ENCODE peak calls at places on chromosome 10, in nine cellular contexts. C is hepatocyte; R is heart right ventricle; I is heart left ventricle; E is left lung; K is tibial nerve; N is CD8-positive, alpha-beta T cell; G is GM23338; W is cardiac muscle cell. H is an unnamed sample.

GRCh38 chr10:10327934-10328333 is 689.7 kb upstream of the CELF2 start:
- DNase-seq in N (no peak), C (no peak), R (no peak), E (no peak), K (no peak), I (no peak), G (no peak), W (no peak), H (no peak)

GRCh38 chr10:14566498-14566897 is 208.2 kb downstream of the FAM107B start:
- DNase-seq in R (no peak), C (no peak), I (no peak), N (no peak), E (no peak), K (no peak), W (no peak), G (no peak), H (no peak)

GRCh38 chr10:4034907-4035581 is 250.0 kb upstream of the KLF6 start:
- DNase-seq in E (no peak), G (no peak), I (no peak), K (no peak), N (no peak), W (no peak), C (peak), R (no peak), H (no peak)

GRCh38 chr10:18368681-18369080 is 228.5 kb downstream of the CACNB2 start:
- DNase-seq in E (no peak), C (peak), N (no peak), R (no peak), K (no peak), W (no peak), G (no peak), I (no peak), H (no peak)

GRCh38 chr10:28644647-28645046 is 32.7 kb upstream of the BAMBI start:
- DNase-seq in G (no peak), R (no peak), N (no peak), E (no peak), I (no peak), K (no peak), C (no peak), W (no peak), H (no peak)

GRCh38 chr10:580796-581195 is 108.7 kb downstream of the DIP2C start:
- DNase-seq in G (no peak), C (no peak), E (no peak), N (no peak), I (no peak), K (no peak), W (no peak), R (no peak), H (no peak)

GRCh38 chr10:3150961-3151360 is 21.6 kb downstream of the PITRM1 start:
- DNase-seq in I (no peak), R (no peak), G (no peak), K (no peak), W (no peak), C (no peak), N (no peak), E (no peak), H (no peak)

GRCh38 chr10:89332718-89333281 is 5.0 kb downstream of the IFIT3 start:
- DNase-seq in E (no peak), I (no peak), G (no peak), R (no peak), N (peak), C (no peak), W (no peak), K (no peak), H (no peak)

GRCh38 chr10:122301055-122301810 is 30.1 kb downstream of the BTBD16 start:
- DNase-seq in E (no peak), I (no peak), C (peak), N (no peak), G (no peak), K (no peak), R (no peak), W (no peak), H (no peak)

GRCh38 chr10:3476186-3476585 is 303.6 kb upstream of the PITRM1 start:
- DNase-seq in W (no peak), N (no peak), G (no peak), R (no peak), E (no peak), C (no peak), I (no peak), K (no peak), H (no peak)

GRCh38 chr10:11341253-11341652 is 270.2 kb downstream of the USP6NL start:
- DNase-seq in N (no peak), R (no peak), C (peak), E (no peak), I (no peak), K (no peak), G (no peak), W (no peak), H (no peak)

GRCh38 chr10:101774589-101775272 is 1.2 kb downstream of the FGF8 start:
- DNase-seq in I (no peak), E (no peak), W (no peak), R (no peak), C (no peak), K (no peak), G (peak), N (no peak), H (no peak)

GRCh38 chr10:67783576-67784294 is 54.3 kb downstream of the DNAJC12 start:
- DNase-seq in G (no peak), C (no peak), I (no peak), W (no peak), R (no peak), E (no peak), K (no peak), N (no peak), H (no peak)

GRCh38 chr10:131655101-131655849 is 245.5 kb upstream of the PPP2R2D start:
- DNase-seq in R (no peak), C (peak), K (no peak), N (no peak), I (no peak), G (no peak), E (no peak), W (peak), H (no peak)

GRCh38 chr10:106571216-106571954 is 593.1 kb downstream of the SORCS1 start:
- DNase-seq in W (peak), K (no peak), R (no peak), N (no peak), E (no peak), G (peak), I (no peak), C (peak), H (no peak)

GRCh38 chr10:72875250-72876055 is 18.1 kb upstream of the OIT3 start:
- DNase-seq in N (no peak), W (peak), K (no peak), C (peak), I (no peak), R (no peak), G (peak), E (no peak), H (no peak)

GRCh38 chr10:97011397-97011796 is 174.4 kb downstream of the SLIT1 start:
- DNase-seq in R (no peak), W (no peak), I (no peak), K (no peak), E (no peak), G (no peak), C (no peak), N (no peak), H (no peak)

GRCh38 chr10:122140941-122141623 is 130.0 kb upstream of the BTBD16 start:
- DNase-seq in K (peak), I (peak), G (no peak), W (no peak), R (peak), C (peak), N (no peak), E (peak), H (peak)

GRCh38 chr10:113499066-113499465 is 53.8 kb upstream of the HABP2 start:
- DNase-seq in I (no peak), C (no peak), K (no peak), E (peak), N (no peak), W (no peak), G (no peak), R (no peak), H (no peak)

GRCh38 chr10:96090463-96090800 is 39.7 kb upstream of the ZNF518A start:
- DNase-seq in C (no peak), G (no peak), I (no peak), E (no peak), W (no peak), R (peak), N (no peak), K (no peak), H (peak)

GRCh38 chr10:3780766-3781457 is 4.1 kb downstream of the KLF6 start:
- DNase-seq in R (no peak), G (no peak), I (no peak), C (no peak), K (no peak), W (no peak), E (no peak), N (no peak), H (peak)

GRCh38 chr10:62084434-62084833 is 182.9 kb downstream of the ARID5B start:
- DNase-seq in W (no peak), K (no peak), C (no peak), N (no peak), E (no peak), R (no peak), G (no peak), I (no peak), H (no peak)

GRCh38 chr10:33102071-33102470 is 144.0 kb upstream of the ITGB1 start:
- DNase-seq in E (no peak), R (no peak), C (no peak), G (no peak), K (no peak), N (no peak), W (no peak), I (no peak), H (no peak)

GRCh38 chr10:71302874-71303568 is 16.0 kb upstream of the SLC29A3 start:
- DNase-seq in K (no peak), G (peak), E (no peak), R (no peak), N (no peak), C (peak), W (peak), I (no peak), H (no peak)

GRCh38 chr10:114957673-114958072 is 19.7 kb downstream of the TRUB1 start:
- DNase-seq in N (no peak), R (no peak), E (no peak), W (no peak), C (no peak), K (no peak), G (no peak), I (no peak), H (no peak)

GRCh38 chr10:100508691-100509150 is 10.9 kb downstream of the SEC31B start:
- DNase-seq in I (no peak), N (peak), R (no peak), G (peak), K (no peak), E (no peak), C (peak), W (peak), H (no peak)

GRCh38 chr10:100882681-100883321 is 30.0 kb upstream of the SLF2 start:
- DNase-seq in R (peak), I (peak), C (no peak), N (no peak), G (no peak), E (no peak), K (no peak), W (no peak), H (no peak)

GRCh38 chr10:70588852-70589570 is 13.5 kb downstream of the PRF1 start:
- DNase-seq in R (no peak), I (no peak), E (no peak), G (no peak), K (no peak), C (no peak), N (no peak), W (no peak), H (no peak)

GRCh38 chr10:108050626-108051025 is 886.1 kb upstream of the SORCS1 start:
- DNase-seq in N (no peak), W (no peak), E (no peak), I (no peak), G (no peak), C (no peak), R (no peak), K (no peak), H (no peak)

GRCh38 chr10:63630928-63631685 is 109.9 kb downstream of the REEP3 start:
- DNase-seq in R (no peak), E (no peak), N (no peak), K (no peak), C (no peak), W (no peak), I (no peak), G (no peak), H (no peak)

GRCh38 chr10:18861382-18861781 is 187.2 kb upstream of the MALRD1 start:
- DNase-seq in N (no peak), K (no peak), C (no peak), G (no peak), I (no peak), R (no peak), E (no peak), W (no peak), H (no peak)

GRCh38 chr10:82310839-82311238 is 435.8 kb downstream of the NRG3 start:
- DNase-seq in K (no peak), C (no peak), G (no peak), E (no peak), N (no peak), I (no peak), W (no peak), R (no peak), H (no peak)

GRCh38 chr10:3010819-3011422 is 56.4 kb upstream of the PFKP start:
- DNase-seq in C (peak), N (no peak), K (no peak), R (peak), W (peak), I (peak), E (no peak), G (no peak), H (peak)

GRCh38 chr10:84401838-84402611 is 73.6 kb downstream of the CCSER2 start:
- DNase-seq in E (no peak), C (no peak), W (no peak), G (peak), I (no peak), R (no peak), N (no peak), K (no peak), H (no peak)

GRCh38 chr10:73480158-73480557 is 15.7 kb downstream of the PPP3CB start:
- DNase-seq in R (no peak), N (no peak), W (no peak), E (no peak), K (no peak), C (no peak), I (no peak), G (no peak), H (no peak)

GRCh38 chr10:43698156-43698555 is 49.5 kb upstream of the ZNF32 start:
- DNase-seq in I (no peak), G (no peak), K (no peak), N (no peak), W (peak), E (no peak), C (no peak), R (no peak), H (no peak)

GRCh38 chr10:133258818-133259602 is 17.7 kb downstream of the ADAM8 start:
- DNase-seq in I (peak), K (peak), N (peak), G (no peak), E (peak), R (peak), W (no peak), C (peak), H (peak)

GRCh38 chr10:9781681-9782080 is 1236.0 kb upstream of the CELF2 start:
- DNase-seq in K (no peak), G (no peak), I (no peak), W (no peak), R (no peak), N (no peak), C (no peak), E (no peak), H (no peak)

DNA sequence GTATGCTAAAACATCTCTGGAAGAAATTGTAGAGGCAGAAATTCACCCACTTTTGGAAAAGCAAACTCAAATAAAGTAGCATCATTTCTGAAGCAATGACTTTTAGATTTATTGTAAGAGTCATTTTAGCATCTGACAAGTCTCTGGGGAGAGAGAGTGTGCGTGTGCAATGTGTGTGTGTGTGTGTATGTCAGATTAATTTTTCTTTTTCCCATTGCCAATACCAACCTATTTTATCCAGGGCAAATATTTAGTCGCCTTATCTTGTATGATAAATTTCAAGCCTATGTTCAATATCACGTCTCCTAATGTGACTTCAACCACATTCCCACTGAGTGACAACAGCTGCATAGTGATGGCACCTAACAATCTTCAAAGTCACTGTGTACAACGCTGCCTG is 101.7 kb downstream of the NEBL start:
- DNase-seq in N (no peak), W (no peak), R (no peak), G (no peak), E (no peak), I (no peak), C (no peak), K (no peak), H (no peak)
- H3K27ac ChIP-seq in N (no peak), W (peak), R (no peak), G (no peak), E (no peak), I (no peak), C (no peak), K (no peak), H (no peak)

DNA sequence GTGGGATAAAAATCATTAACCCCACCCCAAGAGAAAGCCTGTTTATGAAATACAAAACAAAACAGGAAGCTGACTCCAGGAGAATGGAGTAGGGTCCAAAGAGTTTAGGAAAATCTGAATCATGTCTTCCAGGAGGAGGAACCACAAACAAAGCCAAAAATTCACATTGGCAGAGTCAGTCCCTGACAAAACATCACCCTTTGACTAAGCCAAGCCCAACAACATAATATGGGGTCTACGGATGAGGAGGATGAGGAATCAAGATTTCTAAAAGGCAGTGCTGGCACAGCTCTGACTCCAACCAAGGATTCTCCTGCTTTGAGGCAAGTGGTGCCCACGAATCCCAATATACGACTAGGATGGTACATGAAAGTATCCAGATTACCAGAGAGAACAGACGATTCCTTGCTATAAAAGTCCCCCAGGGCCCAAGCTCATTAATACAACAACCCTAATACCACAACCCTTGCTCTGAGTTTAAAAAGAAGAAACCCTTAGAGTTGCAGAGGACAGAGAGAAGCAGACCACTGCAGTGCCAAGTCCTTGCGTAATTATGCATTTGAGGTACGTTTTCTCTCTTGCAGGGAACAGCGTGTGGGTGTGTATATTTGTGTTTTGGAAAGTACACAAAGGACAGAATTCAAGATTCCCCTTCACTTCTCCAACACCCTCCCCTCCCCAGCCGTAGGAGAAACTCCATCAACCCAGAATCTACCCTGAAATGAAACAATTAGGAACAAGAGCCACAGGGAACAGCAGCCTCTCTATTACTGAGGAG is 23.5 kb downstream of the XPNPEP1 start:
- DNase-seq in E (no peak), W (no peak), I (no peak), G (no peak), R (no peak), K (peak), N (no peak), C (no peak), H (no peak)
- H3K27ac ChIP-seq in E (peak), W (no peak), I (peak), G (no peak), R (peak), K (peak), N (no peak), C (peak), H (peak)

DNA sequence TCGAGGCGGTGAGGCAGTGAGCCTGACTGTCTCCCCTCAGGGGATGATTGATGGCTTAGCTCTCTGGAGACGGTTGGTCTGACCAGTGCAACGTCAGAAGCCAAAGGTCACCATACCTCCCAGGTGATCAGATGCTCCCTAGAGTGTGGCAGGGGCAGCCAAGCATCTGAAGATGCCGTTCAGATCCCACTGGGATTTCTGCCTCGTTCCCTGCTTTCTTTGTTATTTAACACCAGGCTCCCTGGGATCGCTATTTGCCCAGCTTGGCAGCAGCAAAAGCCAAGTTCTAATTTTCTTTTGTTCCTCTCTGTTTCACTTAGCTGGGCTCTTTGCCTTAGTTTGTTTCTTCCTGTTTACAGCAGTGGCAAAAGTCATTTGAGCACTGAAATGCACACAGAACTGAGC is 53.5 kb upstream of the SVIL start:
- DNase-seq in C (no peak), N (no peak), R (no peak), I (no peak), E (no peak), W (peak), K (no peak), G (peak), H (no peak)
- H3K27ac ChIP-seq in C (peak), N (no peak), R (no peak), I (no peak), E (no peak), W (no peak), K (no peak), G (peak), H (peak)

GRCh38 chr10:98141484-98142073 is 7.1 kb downstream of the R3HCC1L start:
- DNase-seq in R (no peak), K (no peak), G (no peak), I (no peak), E (no peak), C (no peak), W (no peak), N (no peak), H (no peak)
- H3K27ac ChIP-seq in R (no peak), K (no peak), G (no peak), I (no peak), E (no peak), C (no peak), W (no peak), N (no peak), H (no peak)

H was measured in body of pancreas.